ENCODE peak calls at places on chromosomes 1 and 21, in five cellular contexts. V is testis, N is K562, A is endodermal cell, Z is psoas muscle. L is an unnamed sample.

GRCh38 chr1:62613890-62614289 is 16.6 kb downstream of the ANGPTL3 start:
- DNase-seq in V (no peak), N (no peak), A (no peak), Z (no peak), L (no peak)

GRCh38 chr1:117828206-117828605 is 101.2 kb downstream of the GDAP2 start:
- DNase-seq in V (peak), N (no peak), A (no peak), Z (peak), L (no peak)

GRCh38 chr1:183097438-183098051 is 74.3 kb downstream of the LAMC1 start:
- DNase-seq in V (no peak), N (no peak), A (no peak), Z (no peak), L (no peak)

GRCh38 chr1:84250668-84251067 is 50.8 kb upstream of the SAMD13 start:
- DNase-seq in V (no peak), N (no peak), A (no peak), Z (no peak), L (no peak)

GRCh38 chr1:193937308-193937707 is 750.9 kb upstream of the B3GALT2 start:
- DNase-seq in V (no peak), N (no peak), A (no peak), Z (no peak), L (no peak)

GRCh38 chr1:201215531-201216357 is 25.1 kb downstream of the IGFN1 start:
- DNase-seq in V (no peak), N (no peak), A (peak), Z (no peak), L (no peak)

GRCh38 chr21:42547001-42547905 is 33.6 kb downstream of the SLC37A1 start:
- DNase-seq in V (no peak), N (peak), A (no peak), Z (no peak), L (no peak)

GRCh38 chr1:99503276-99503747 is 142.6 kb upstream of the PALMD start:
- DNase-seq in V (peak), N (peak), A (no peak), Z (no peak), L (no peak)

GRCh38 chr1:169381162-169381561 is 13.2 kb downstream of the BLZF1 start:
- DNase-seq in V (no peak), N (no peak), A (no peak), Z (no peak), L (no peak)

GRCh38 chr21:44982558-44983244 is 42.9 kb downstream of the SLX9 start:
- DNase-seq in V (peak), N (no peak), A (no peak), Z (peak), L (peak)

DNA sequence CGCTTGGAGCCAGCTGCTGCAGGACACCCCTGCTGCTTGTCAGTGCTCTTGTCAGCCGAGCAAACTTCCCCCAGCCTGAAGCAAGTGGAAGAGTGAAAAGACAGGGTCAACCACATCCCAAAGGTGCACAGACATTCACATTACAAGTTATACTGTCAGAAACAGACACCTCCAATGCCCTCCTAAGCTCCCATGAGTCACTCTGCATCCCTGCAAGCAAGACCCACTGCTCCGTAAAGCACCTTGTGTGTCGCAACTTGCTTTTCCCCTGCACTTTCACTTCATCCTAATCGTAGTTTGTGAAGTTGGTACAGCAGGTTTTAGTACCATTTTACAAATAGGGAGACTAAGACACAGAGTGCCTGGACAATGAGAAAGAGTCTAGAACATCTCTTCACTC is 51.1 kb downstream of the KCNH1 start:
- DNase-seq in V (no peak), N (no peak), A (no peak), Z (no peak), L (no peak)
- H3K4me3 ChIP-seq in V (no peak), N (no peak), A (no peak), Z (no peak), L (no peak)

DNA sequence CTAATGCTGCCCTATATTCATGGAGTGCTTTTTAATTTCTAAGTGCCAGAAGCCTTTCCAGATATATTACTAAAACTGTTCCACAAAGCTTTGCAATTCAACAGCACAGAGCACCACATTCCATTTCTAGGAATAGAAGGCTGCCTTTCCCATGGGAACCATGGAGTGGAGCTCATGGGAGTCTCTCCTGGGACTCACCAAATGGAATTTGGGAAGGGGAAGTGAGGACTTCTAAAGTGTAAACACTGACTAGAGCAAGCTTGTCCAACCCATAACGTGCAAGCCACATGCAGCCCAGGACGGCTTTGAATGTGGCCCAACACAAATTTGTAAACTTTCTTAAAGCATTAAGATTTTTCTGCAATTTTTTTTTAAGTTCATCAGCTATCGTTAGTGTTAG is 190.4 kb upstream of the TNR start:
- DNase-seq in V (no peak), N (no peak), A (peak), Z (no peak), L (no peak)
- H3K27ac ChIP-seq in V (no peak), N (no peak), A (no peak), Z (no peak), L (no peak)

DNA sequence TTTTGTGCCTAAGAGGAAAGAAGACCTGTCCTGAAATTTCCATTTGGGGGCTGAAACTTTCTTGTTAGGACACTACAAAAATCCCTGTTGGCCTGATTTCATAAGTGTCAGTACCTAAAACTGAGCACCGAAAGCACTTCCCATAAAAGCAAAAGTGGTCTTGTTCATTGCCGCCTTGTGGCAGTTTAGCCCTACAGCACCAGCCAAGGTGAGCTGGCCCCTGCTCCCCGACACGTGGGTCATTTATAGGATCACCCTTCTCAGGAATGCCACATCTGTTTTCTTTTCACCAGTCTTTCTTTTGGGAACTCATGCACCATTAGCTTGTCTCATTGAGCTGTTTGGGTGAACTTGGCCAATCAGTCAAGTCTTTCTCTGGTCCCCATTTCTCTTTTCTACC is 155.8 kb upstream of the KAZN start:
- DNase-seq in V (no peak), N (peak), A (peak), Z (no peak), L (no peak)
- TF ChIP-seq CTCF in V (no peak), N (peak), A (peak), Z (no peak), L (no peak)

GRCh38 chr1:154176341-154176740 is 15.6 kb downstream of the TPM3 start:
- DNase-seq in V (no peak), N (no peak), A (no peak), Z (no peak), L (no peak)
- H3K4me3 ChIP-seq in V (no peak), N (no peak), A (no peak), Z (no peak), L (no peak)

GRCh38 chr1:167516404-167517388 is 1.6 kb downstream of the CD247 start:
- DNase-seq in V (no peak), N (no peak), A (peak), Z (no peak), L (no peak)
- H3K27ac ChIP-seq in V (no peak), N (peak), A (no peak), Z (no peak), L (peak)

DNA sequence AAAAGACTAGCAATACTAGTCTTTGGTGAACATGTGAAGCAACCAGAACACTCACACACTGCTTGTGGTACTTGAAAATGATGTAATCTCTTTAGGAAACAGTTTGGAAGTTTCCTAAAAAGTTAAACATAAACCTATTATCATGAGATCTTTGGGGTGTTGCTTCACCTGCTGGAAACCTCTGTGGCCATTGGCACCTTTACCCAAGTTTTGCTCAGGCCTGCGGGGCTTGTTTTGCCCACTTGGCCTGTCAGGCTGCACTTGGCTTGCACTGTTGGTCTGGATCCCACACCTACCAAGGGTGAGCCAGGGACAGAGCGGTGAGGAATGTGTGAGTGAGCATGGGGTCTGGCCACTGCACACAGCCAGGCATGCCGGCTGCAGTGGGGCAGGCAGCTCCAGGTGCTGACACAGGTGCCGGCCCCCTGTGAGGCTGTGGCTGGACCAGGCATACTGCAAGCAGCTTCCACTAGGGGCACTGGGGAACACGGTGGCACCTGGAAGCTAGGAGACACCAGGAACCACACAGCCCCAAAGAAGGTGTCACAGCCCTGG is 14.4 kb upstream of the FNBP1L start:
- DNase-seq in V (no peak), N (no peak), A (peak), Z (no peak), L (peak)
- TF ChIP-seq CTCF in V (no peak), N (no peak), A (peak), Z (no peak), L (no peak)

GRCh38 chr1:181482521-181483083 is 715 bp upstream of the CACNA1E start:
- DNase-seq in V (peak), N (peak), A (peak), Z (peak), L (peak)
- H3K4me3 ChIP-seq in V (peak), N (no peak), A (peak), Z (peak), L (peak)

GRCh38 chr1:1003618-1004419 is 3.9 kb upstream of the HES4 start:
- DNase-seq in V (no peak), N (peak), A (peak), Z (no peak), L (no peak)

GRCh38 chr1:1004780-1005697 is 5.1 kb upstream of the HES4 start:
- DNase-seq in V (peak), N (peak), A (peak), Z (peak), L (peak)

GRCh38 chr1:1005774-1006304 is 5.9 kb upstream of the HES4 start:
- DNase-seq in V (no peak), N (no peak), A (no peak), Z (peak), L (no peak)

GRCh38 chr1:1004420-1004779 is 4.5 kb upstream of the HES4 start:
- DNase-seq in V (no peak), N (no peak), A (peak), Z (no peak), L (no peak)

DNA sequence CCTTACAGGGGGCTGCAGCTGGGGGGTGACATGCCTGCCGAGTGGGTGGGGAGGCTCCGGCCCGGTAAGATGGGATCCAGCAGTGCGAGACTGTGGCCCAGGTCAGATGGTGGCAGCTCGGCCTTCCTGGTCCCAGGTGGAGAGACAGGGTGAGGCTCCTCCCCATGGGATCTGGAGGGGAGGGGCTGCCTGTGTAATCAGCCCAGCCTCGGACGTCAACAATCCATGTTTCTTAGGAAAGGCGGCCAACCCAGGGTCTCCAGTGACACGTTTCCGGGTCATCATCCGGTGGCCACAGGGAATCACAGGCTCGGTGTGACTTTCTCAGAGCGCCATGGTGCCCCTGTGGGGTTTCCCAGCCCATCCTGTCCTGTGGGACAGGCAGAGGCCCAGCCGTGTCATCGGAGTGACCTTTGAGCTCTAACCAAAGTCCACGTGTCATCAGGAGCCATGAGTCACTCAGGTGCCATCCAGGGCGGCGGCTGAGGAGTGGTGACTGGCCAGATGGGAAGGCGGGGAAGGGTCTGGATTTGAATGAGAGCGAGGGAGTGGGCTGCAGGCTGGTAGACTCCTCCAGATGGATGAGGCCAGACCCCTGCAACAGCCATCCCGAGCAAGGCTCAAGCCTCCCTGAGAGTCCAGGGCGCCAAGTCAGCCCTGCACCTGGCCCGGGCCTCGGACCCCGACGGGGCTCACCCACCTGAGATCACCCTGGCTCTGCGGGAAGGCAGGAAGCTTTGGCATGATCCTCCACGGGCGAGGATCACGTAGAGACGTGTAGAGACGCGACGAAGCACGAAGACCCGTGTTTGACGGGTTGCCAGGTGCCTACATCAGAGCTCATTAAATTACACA is 6.6 kb upstream of the HES4 start:
- DNase-seq in V (no peak), N (no peak), A (peak), Z (no peak), L (peak)
- H3K27ac ChIP-seq in V (no peak), N (no peak), A (no peak), Z (no peak), L (no peak)